ENCODE peak calls at places on chromosomes 7 and 10, in eight cellular contexts. S is WTC11; P is omental fat pad; R is activated CD8-positive, alpha-beta T cell treated with anti-CD3 and anti-CD28 coated beads for 36 hours; E is B cell; D is coronary artery; Y is Peyer's patch; C is cardiac fibroblast. F is an unnamed sample.
A peak's percentile ranks its signal among the peaks of the same experiment; 100 is the strongest.

GRCh38 chr10:97188234-97188847 is 2.6 kb upstream of the SLIT1 start:
- DNase-seq in C (no peak), E (no peak), R (no peak), D (no peak), S (no peak), P (no peak), Y (no peak), F (no peak)

GRCh38 chr10:119177708-119178370 is 773 bp downstream of the PRDX3 start:
- DNase-seq in D (no peak), E (no peak), C (no peak), R (peak; percentile 65), Y (no peak), S (no peak), P (no peak), F (no peak)

GRCh38 chr10:85613391-85613790 is 753.2 kb downstream of the GRID1 start:
- DNase-seq in R (no peak), C (no peak), P (no peak), D (no peak), Y (no peak), E (no peak), S (no peak), F (no peak)

GRCh38 chr10:29257106-29257783 is 31.6 kb upstream of the LYZL1 start:
- DNase-seq in R (no peak), D (peak; percentile 88), C (peak; percentile 96), S (no peak), Y (no peak), E (no peak), P (no peak), F (peak; percentile 28)

GRCh38 chr10:69965086-69965485 is 87.6 kb upstream of the MACROH2A2 start:
- DNase-seq in S (no peak), D (no peak), P (no peak), Y (no peak), R (no peak), C (no peak), E (no peak), F (no peak)

GRCh38 chr10:34815174-34816066 is at the start of gene PARD3:
- DNase-seq in P (no peak), R (peak; percentile 23), S (peak; percentile 69), E (no peak), Y (no peak), C (peak; percentile 80), D (no peak), F (peak; percentile 68)

GRCh38 chr10:101140084-101140949 is 9.2 kb downstream of the TLX1 start:
- DNase-seq in S (no peak), E (peak; percentile 39), Y (no peak), D (no peak), P (no peak), C (no peak), R (no peak), F (peak; percentile 36)

GRCh38 chr10:5601826-5602225 is 64.6 kb downstream of the ASB13 start:
- DNase-seq in D (no peak), Y (no peak), R (no peak), C (peak; percentile 31), E (no peak), P (no peak), S (no peak), F (no peak)

GRCh38 chr10:1465993-1466764 is 271.1 kb downstream of the ADARB2 start:
- DNase-seq in R (no peak), P (no peak), Y (no peak), S (no peak), E (no peak), C (no peak), D (no peak), F (no peak)

GRCh38 chr7:49243521-49243920 is 319.2 kb downstream of the CDC14C start:
- DNase-seq in Y (no peak), S (no peak), R (no peak), C (no peak), P (no peak), D (no peak), E (no peak), F (no peak)

GRCh38 chr10:33290286-33291052 is 44.0 kb downstream of the NRP1 start:
- DNase-seq in C (no peak), R (no peak), Y (no peak), P (no peak), E (no peak), S (no peak), D (no peak), F (no peak)

GRCh38 chr7:98250789-98251188 is 1.2 kb downstream of the TECPR1 start:
- DNase-seq in C (no peak), S (no peak), R (peak; percentile 75), D (no peak), P (no peak), Y (peak; percentile 51), E (peak; percentile 35), F (no peak)

GRCh38 chr7:95886501-95887090 is 114.2 kb downstream of the DYNC1I1 start:
- DNase-seq in Y (no peak), R (no peak), C (peak; percentile 44), S (no peak), D (no peak), E (no peak), P (no peak), F (no peak)

GRCh38 chr10:120948889-120949382 is 97.8 kb downstream of the WDR11 start:
- DNase-seq in P (no peak), Y (no peak), S (peak; percentile 81), D (no peak), E (peak; percentile 67), R (peak; percentile 68), C (peak; percentile 80), F (peak; percentile 87)

GRCh38 chr10:24811906-24812305 is 88.2 kb upstream of the ARHGAP21 start:
- DNase-seq in D (no peak), Y (no peak), E (no peak), S (no peak), R (no peak), C (peak; percentile 19), P (no peak), F (no peak)

GRCh38 chr10:83050815-83051214 is 1088.5 kb upstream of the GHITM start:
- DNase-seq in Y (no peak), P (no peak), S (no peak), R (no peak), C (no peak), E (no peak), D (no peak), F (no peak)
- TF ChIP-seq CTCF in Y (no peak), P (no peak), S (no peak), R (no peak), C (no peak), E (no peak), D (no peak), F (no peak)

DNA sequence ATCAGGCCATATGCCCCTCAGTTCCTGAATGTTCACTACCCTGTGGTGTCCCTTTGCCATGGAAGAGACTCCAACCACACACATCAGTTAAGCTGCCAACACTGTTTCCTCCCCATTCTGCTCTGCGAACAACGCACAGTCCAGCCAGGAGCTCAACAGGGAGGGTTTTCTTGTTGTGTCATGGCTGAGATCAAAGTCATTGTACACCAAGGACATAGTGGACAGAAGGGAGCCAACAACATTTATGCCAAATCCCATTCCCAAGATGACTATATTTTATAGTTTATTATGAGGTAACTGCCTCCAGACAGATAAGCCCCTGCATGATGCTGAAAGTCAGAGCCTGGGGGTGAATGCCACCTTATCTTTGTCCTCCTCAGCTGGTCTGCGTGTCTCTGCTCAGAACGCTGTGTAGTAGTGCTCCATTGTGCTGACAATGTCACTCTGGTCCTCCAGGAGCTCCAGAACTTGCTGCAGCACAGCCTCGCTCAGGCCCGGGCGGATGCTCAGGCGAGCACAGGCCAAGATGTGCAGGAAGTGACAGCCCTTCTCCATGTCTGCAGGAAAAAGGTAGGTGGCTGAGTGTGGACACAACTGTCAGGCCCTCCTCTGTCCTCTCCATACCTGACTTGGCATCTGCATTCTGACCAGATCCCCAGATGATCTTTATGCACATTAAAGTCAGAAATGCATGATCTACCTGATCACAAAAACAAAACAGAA is 27.1 kb upstream of the SH3PXD2A start:
- DNase-seq in R (no peak), D (no peak), C (no peak), P (no peak), E (no peak), S (no peak), Y (no peak), F (no peak)
- TF ChIP-seq CTCF in R (no peak), D (no peak), C (no peak), P (no peak), E (no peak), S (no peak), Y (no peak), F (no peak)

GRCh38 chr7:126790763-126791162 is 462.0 kb downstream of the GRM8 start:
- DNase-seq in E (no peak), P (no peak), Y (no peak), R (no peak), S (no peak), D (no peak), C (no peak), F (no peak)
- TF ChIP-seq CTCF in E (no peak), P (no peak), Y (no peak), R (no peak), S (no peak), D (no peak), C (no peak), F (no peak)

GRCh38 chr10:49418328-49418727 is 22.4 kb upstream of the DRGX start:
- DNase-seq in P (no peak), C (no peak), R (no peak), E (no peak), S (no peak), Y (no peak), D (no peak), F (no peak)
- TF ChIP-seq CTCF in P (no peak), C (no peak), R (no peak), E (no peak), S (no peak), Y (no peak), D (no peak), F (no peak)

DNA sequence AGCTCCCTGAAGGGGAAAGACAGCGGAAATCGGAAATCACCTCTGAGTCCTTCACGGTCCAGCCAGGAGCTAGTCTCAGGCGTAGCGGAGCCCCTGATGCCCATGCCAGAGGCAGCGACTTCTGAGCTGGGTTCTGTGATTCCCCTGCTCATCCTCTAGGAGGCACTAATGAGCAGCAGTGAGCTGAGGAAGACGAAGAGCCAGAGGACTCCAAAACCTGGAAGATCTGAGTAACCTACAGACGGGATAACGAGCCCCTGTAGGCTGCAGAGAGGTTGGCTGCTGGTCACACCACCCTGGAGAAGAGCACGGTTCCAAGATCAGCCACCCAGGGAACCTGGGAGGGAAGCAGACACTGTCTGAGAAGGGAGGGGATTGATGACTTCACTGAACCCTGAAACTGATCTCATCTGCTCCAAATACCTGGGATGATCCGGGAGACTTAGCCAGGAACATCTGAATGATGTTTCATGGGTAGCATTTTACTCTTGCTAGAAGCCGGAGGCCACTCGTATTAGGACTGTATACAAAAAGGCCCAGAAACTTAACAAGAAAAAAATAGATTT is 304.1 kb downstream of the PAXIP1 start:
- DNase-seq in Y (no peak), P (no peak), C (no peak), S (no peak), E (no peak), D (no peak), R (no peak), F (peak; percentile 24)
- TF ChIP-seq CTCF in Y (no peak), P (no peak), C (peak; percentile 9), S (no peak), E (no peak), D (no peak), R (peak; percentile 44), F (peak; percentile 66)

DNA sequence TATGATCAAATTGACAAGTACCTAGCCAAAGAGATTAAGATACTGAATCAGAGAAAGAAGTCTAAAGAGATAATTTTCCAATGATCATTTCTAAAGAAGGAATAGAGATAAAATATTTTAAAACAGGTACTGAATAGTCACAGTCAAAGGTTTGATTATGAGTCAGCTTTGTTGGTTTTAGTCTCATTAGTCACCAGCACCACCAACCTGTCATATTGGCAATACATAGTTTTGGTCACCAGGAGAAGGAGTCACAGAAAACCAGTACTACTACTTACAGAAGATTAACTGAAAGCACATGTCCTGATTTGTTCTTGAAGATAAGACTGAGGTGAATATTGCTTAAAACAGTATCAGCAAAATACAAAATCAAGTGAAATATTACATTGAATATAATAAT is 34.6 kb downstream of the ZEB1 start:
- DNase-seq in R (peak; percentile 34), Y (no peak), D (no peak), E (peak; percentile 12), C (peak; percentile 25), P (no peak), S (no peak), F (no peak)
- TF ChIP-seq CTCF in R (peak; percentile 31), Y (no peak), D (no peak), E (peak; percentile 36), C (peak; percentile 14), P (no peak), S (no peak), F (no peak)

F was measured in nephron progenitor cell.